ENCODE peak calls at places on chromosomes 5 and 9, in seven cellular contexts. J is activated T-cell treated with anti-CD3 and anti-CD28 coated beads, Interleukin-2, amount 50 U/mL, for 72 hours; X is retinal pigment epithelial cell; K is T47D; O is NCI-H2029 treated with DMSO at 0.1 percent for 48 hours; I is Kasumi-1; S is cardiac muscle cell. D is an unnamed sample.

GRCh38 chr5:79436224-79436623 is 77.7 kb downstream of the HOMER1 start:
- DNase-seq in J (no peak), K (peak), I (no peak), O (no peak), S (peak), X (no peak), D (no peak)

GRCh38 chr5:56326116-56326515 is 93.0 kb upstream of the ANKRD55 start:
- DNase-seq in X (no peak), J (no peak), O (no peak), K (no peak), I (peak), S (no peak), D (no peak)

GRCh38 chr5:169695025-169695625 is 58.0 kb downstream of the DOCK2 start:
- DNase-seq in O (no peak), J (no peak), S (no peak), I (no peak), X (no peak), K (no peak), D (no peak)

GRCh38 chr5:31898246-31898645 is 259.3 kb downstream of the PDZD2 start:
- DNase-seq in O (no peak), I (no peak), S (no peak), K (no peak), X (no peak), J (no peak), D (no peak)

GRCh38 chr9:105413486-105414068 is 34.3 kb upstream of the FSD1L start:
- DNase-seq in O (no peak), K (peak), S (peak), X (peak), I (no peak), J (no peak), D (no peak)

GRCh38 chr5:124088289-124089064 is 576.5 kb downstream of the CSNK1G3 start:
- DNase-seq in O (no peak), J (no peak), X (no peak), I (no peak), K (no peak), S (no peak), D (no peak)

GRCh38 chr9:18566125-18566524 is 92.2 kb downstream of the ADAMTSL1 start:
- DNase-seq in J (no peak), I (no peak), X (no peak), S (peak), K (no peak), O (no peak), D (no peak)

GRCh38 chr5:155746340-155747038 is 580.5 kb upstream of the SGCD start:
- DNase-seq in J (no peak), O (no peak), S (no peak), X (no peak), I (no peak), K (no peak), D (no peak)

GRCh38 chr9:127447416-127448111 is 3.6 kb downstream of the RPL12 start:
- DNase-seq in S (no peak), O (no peak), J (no peak), X (no peak), K (no peak), I (no peak), D (no peak)

GRCh38 chr5:96655506-96655905 is 6.7 kb upstream of the CAST start:
- DNase-seq in S (no peak), O (no peak), K (no peak), X (no peak), I (no peak), J (no peak), D (no peak)

GRCh38 chr5:173638631-173639030 is 22.2 kb upstream of the BOD1 start:
- DNase-seq in I (no peak), S (no peak), J (no peak), O (no peak), K (no peak), X (no peak), D (no peak)

GRCh38 chr9:13957089-13957488 is 356.9 kb downstream of the NFIB start:
- DNase-seq in K (no peak), J (no peak), X (no peak), I (no peak), O (no peak), S (no peak), D (no peak)

GRCh38 chr5:91332267-91333044 is 50.7 kb downstream of the ARRDC3 start:
- DNase-seq in S (peak), X (peak), K (peak), O (peak), I (no peak), J (peak), D (peak)

GRCh38 chr5:81425569-81425968 is 31.6 kb upstream of the ACOT12 start:
- DNase-seq in S (peak), K (peak), J (no peak), I (peak), O (peak), X (no peak), D (no peak)

GRCh38 chr5:138645778-138646575 is 70.8 kb upstream of the HSPA9 start:
- DNase-seq in S (no peak), J (no peak), X (no peak), K (no peak), O (no peak), I (no peak), D (no peak)

GRCh38 chr9:77374266-77374665 is 196.9 kb downstream of the VPS13A start:
- DNase-seq in K (no peak), O (no peak), S (peak), J (no peak), I (no peak), X (no peak), D (no peak)

GRCh38 chr5:168477060-168477459 is 9.2 kb upstream of the RARS1 start:
- DNase-seq in X (no peak), S (peak), K (no peak), O (no peak), I (no peak), J (no peak), D (no peak)

GRCh38 chr9:96394832-96395496 is 11.5 kb upstream of the SLC35D2 start:
- DNase-seq in X (no peak), I (no peak), O (no peak), K (no peak), S (no peak), J (no peak), D (no peak)

GRCh38 chr9:17222932-17223331 is 88.1 kb downstream of the CNTLN start:
- DNase-seq in O (no peak), S (no peak), K (no peak), J (no peak), I (no peak), X (no peak), D (no peak)

GRCh38 chr9:16315720-16316119 is 554.8 kb downstream of the BNC2 start:
- DNase-seq in O (no peak), X (no peak), K (no peak), I (no peak), S (peak), J (no peak), D (no peak)

GRCh38 chr5:96157077-96157780 is 195.6 kb upstream of the ELL2 start:
- DNase-seq in O (no peak), S (no peak), I (no peak), X (no peak), J (no peak), K (peak), D (no peak)

GRCh38 chr5:83549681-83550080 is 78.1 kb downstream of the VCAN start:
- DNase-seq in J (no peak), I (no peak), X (no peak), K (no peak), O (no peak), S (no peak), D (no peak)

GRCh38 chr9:137086531-137087408 is at the start of gene MAN1B1:
- DNase-seq in O (peak), I (peak), X (peak), J (peak), K (peak), S (peak), D (peak)

GRCh38 chr9:133258061-133259015 is 16.7 kb downstream of the ABO start:
- DNase-seq in S (no peak), K (no peak), I (no peak), J (no peak), X (peak), O (no peak), D (no peak)

GRCh38 chr5:34923694-34924461 is 5.5 kb upstream of the DNAJC21 start:
- DNase-seq in K (peak), J (peak), S (peak), X (no peak), O (no peak), I (peak), D (peak)